ENCODE peak calls at places on chromosomes 7 and 10, in four cellular contexts. F, H, C and U are unnamed samples.

GRCh38 chr7:22588396-22588795 is 88.4 kb upstream of the STEAP1B start:
- DNase-seq in C (no peak), F (no peak), H (no peak), U (no peak)

GRCh38 chr10:70296406-70296899 is 12.6 kb upstream of the NPFFR1 start:
- DNase-seq in H (peak), C (no peak), F (peak), U (no peak)

GRCh38 chr7:101933685-101934084 is 116.3 kb downstream of the CUX1 start:
- DNase-seq in H (no peak), C (no peak), F (no peak), U (no peak)

GRCh38 chr10:75589895-75590654 is 158.7 kb downstream of the LRMDA start:
- DNase-seq in H (no peak), F (no peak), C (no peak), U (no peak)

GRCh38 chr7:29189743-29190201 is 4.8 kb upstream of the CHN2 start:
- DNase-seq in C (peak), F (peak), H (peak), U (peak)

GRCh38 chr10:99519690-99520039 is 13.1 kb upstream of the NKX2-3 start:
- DNase-seq in C (no peak), F (no peak), H (no peak), U (no peak)

GRCh38 chr10:11593612-11594011 is 17.8 kb downstream of the USP6NL start:
- DNase-seq in F (no peak), C (no peak), H (no peak), U (no peak)

GRCh38 chr10:84593546-84593945 is 265.2 kb downstream of the CCSER2 start:
- DNase-seq in C (no peak), F (no peak), H (no peak), U (no peak)

GRCh38 chr7:7236041-7236440 is 53.7 kb downstream of the C1GALT1 start:
- DNase-seq in C (no peak), H (no peak), F (no peak), U (no peak)

GRCh38 chr7:137874390-137874789 is 27.6 kb upstream of the DGKI start:
- DNase-seq in F (no peak), H (peak), C (no peak), U (no peak)

GRCh38 chr10:34522542-34522941 is 292.6 kb downstream of the PARD3 start:
- DNase-seq in F (peak), C (no peak), H (peak), U (no peak)

GRCh38 chr7:88344956-88345832 is 38.5 kb upstream of the STEAP4 start:
- DNase-seq in C (peak), H (peak), F (peak), U (peak)

GRCh38 chr7:116210345-116211005 is at the start of gene TES:
- DNase-seq in H (peak), C (peak), F (peak), U (peak)

GRCh38 chr10:30701471-30702173 is 72.1 kb upstream of the LYZL2 start:
- DNase-seq in F (no peak), C (no peak), H (peak), U (no peak)

GRCh38 chr10:80477-81105 is 31.5 kb upstream of the TUBB8 start:
- DNase-seq in H (no peak), C (no peak), F (no peak), U (no peak)

GRCh38 chr10:30359373-30360206 is 10.5 kb upstream of the MTPAP start:
- DNase-seq in C (peak), F (peak), H (peak), U (peak)

GRCh38 chr10:3756360-3756740 is 28.7 kb downstream of the KLF6 start:
- DNase-seq in F (no peak), H (no peak), C (no peak), U (no peak)

GRCh38 chr7:42262907-42263466 is 26.0 kb upstream of the GLI3 start:
- DNase-seq in C (no peak), H (no peak), F (no peak), U (no peak)

GRCh38 chr7:24971333-24972165 is 8.4 kb downstream of the OSBPL3 start:
- DNase-seq in H (peak), C (peak), F (peak), U (no peak)

GRCh38 chr10:43679509-43679908 is 30.8 kb upstream of the ZNF32 start:
- DNase-seq in F (no peak), C (no peak), H (no peak), U (no peak)
- TF ChIP-seq MAX in F (no peak), C (no peak), H (no peak), U (no peak)

GRCh38 chr7:127938588-127938987 is 92.6 kb downstream of the LRRC4 start:
- DNase-seq in C (no peak), F (no peak), H (no peak), U (no peak)
- TF ChIP-seq FOXJ3 in C (no peak), F (no peak), H (no peak), U (no peak)

DNA sequence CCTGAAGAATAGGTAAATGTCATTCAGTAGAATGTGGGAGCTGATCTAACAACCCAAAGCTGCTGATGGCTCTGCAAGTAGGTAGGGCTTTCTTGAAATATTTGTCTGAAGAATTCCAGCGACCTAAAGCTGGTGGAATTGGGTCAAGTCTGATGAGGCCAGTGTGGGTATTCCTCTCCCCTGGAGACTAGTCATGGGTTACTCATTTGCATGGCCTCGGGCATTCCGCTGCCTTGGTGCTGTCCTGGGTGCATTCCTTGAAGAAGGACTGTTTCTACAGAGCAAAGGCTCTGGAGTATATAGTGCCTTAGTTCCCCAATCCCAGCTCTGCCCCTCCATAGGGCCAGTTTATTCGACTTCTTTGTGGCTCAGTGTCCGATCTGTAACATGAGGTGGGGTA is 19.2 kb downstream of the PDK4 start:
- DNase-seq in F (no peak), C (no peak), H (no peak), U (peak)
- TF ChIP-seq MAX in F (no peak), C (no peak), H (no peak), U (no peak)

DNA sequence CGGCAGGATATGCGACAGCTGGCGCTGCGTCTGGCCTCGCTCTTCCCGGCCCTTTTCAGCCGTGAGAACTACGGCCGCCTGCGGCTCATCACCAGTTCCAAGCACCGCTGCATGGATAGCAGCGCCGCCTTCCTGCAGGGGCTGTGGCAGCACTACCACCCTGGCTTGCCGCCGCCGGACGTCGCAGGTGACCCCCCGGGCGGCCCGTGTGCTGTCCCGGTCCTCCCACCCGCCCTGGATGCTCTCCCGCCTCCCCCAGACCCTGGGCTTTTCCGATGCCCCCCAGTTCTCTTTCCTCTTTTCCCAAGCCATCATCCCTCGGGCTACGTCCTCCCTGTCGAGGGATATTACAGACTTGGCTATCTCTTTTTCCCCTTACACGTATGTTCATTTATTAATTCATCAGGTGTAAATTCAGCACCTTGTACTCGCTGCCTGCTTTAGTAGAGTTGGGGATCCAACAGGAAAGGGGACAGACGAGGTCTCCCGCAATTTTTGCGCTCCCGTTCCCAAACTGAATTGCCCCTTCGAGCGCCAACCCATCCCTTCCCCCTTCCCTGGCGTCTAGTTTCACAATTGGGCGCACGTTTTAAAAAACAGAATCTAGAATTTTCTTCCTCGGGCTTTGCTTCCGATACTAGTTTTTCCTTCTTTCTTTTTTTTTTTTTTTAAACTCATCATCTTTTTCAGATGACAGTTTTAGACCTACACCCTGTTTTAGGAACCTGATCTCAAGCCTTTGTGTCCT is 847 bp downstream of the MINPP1 start:
- DNase-seq in C (peak), F (peak), H (peak), U (peak)
- TF ChIP-seq FOXJ3 in C (no peak), F (no peak), H (no peak), U (no peak)

GRCh38 chr7:69932034-69932628 is 333.9 kb downstream of the AUTS2 start:
- DNase-seq in F (no peak), C (no peak), H (peak), U (peak)
- TF ChIP-seq MAX in F (no peak), C (no peak), H (no peak), U (no peak)

GRCh38 chr7:4683884-4684565 is 1.9 kb downstream of the FOXK1 start:
- DNase-seq in C (peak), F (peak), H (peak), U (no peak)
- TF ChIP-seq FOXJ3 in C (no peak), F (no peak), H (no peak), U (no peak)

GRCh38 chr10:116763440-116763839 is 21.1 kb upstream of the HSPA12A start:
- DNase-seq in C (peak), H (no peak), F (no peak), U (no peak)

GRCh38 chr10:116764979-116765378 is 22.6 kb upstream of the HSPA12A start:
- DNase-seq in F (no peak), C (no peak), H (no peak), U (no peak)

GRCh38 chr10:116767235-116767634 is 24.9 kb upstream of the HSPA12A start:
- DNase-seq in H (no peak), C (no peak), F (no peak), U (no peak)

GRCh38 chr10:116766241-116767198 is 24.2 kb upstream of the HSPA12A start:
- DNase-seq in C (no peak), F (no peak), H (no peak), U (no peak)

GRCh38 chr10:116765549-116766162 is 23.3 kb upstream of the HSPA12A start:
- DNase-seq in C (no peak), F (peak), H (no peak), U (peak)
- TF ChIP-seq MAX in C (no peak), F (no peak), H (no peak), U (no peak)